ENCODE peak calls at places on chromosome 19, in five cellular contexts. Y is mammary epithelial cell, B is thoracic aorta, L is tibial nerve, D is GM06990. A is an unnamed sample.
A peak's percentile ranks its signal among the peaks of the same experiment; 100 is the strongest.

GRCh38 chr19:4444765-4445741 is 12.5 kb downstream of the UBXN6 start:
- DNase-seq in L (no peak), B (no peak), Y (no peak), D (no peak), A (no peak)

GRCh38 chr19:13172335-13173128 is 22.3 kb downstream of the IER2 start:
- DNase-seq in Y (peak; percentile 72), B (peak; percentile 89), L (peak; percentile 74), D (peak; percentile 63), A (peak; percentile 90)

GRCh38 chr19:7905859-7906258 is 2.2 kb downstream of the MAP2K7 start:
- DNase-seq in B (no peak), D (no peak), Y (no peak), L (no peak), A (no peak)

GRCh38 chr19:2199215-2199614 is 35.5 kb downstream of the DOT1L start:
- DNase-seq in L (no peak), D (no peak), Y (no peak), B (no peak), A (no peak)

GRCh38 chr19:41548954-41549688 is 26.8 kb upstream of the CEACAM21 start:
- DNase-seq in L (no peak), D (no peak), B (no peak), Y (no peak), A (no peak)

GRCh38 chr19:46221981-46222610 is 7.4 kb upstream of the IGFL1 start:
- DNase-seq in Y (peak; percentile 90), B (peak; percentile 30), D (no peak), L (no peak), A (peak; percentile 35)

GRCh38 chr19:2064788-2065524 is 13.9 kb upstream of the MKNK2 start:
- DNase-seq in D (peak; percentile 24), Y (no peak), L (no peak), B (no peak), A (no peak)

GRCh38 chr19:1431759-1432506 is 6.3 kb upstream of the RPS15 start:
- DNase-seq in L (no peak), Y (no peak), B (no peak), D (no peak), A (no peak)

GRCh38 chr19:32702010-32702409 is 10.4 kb downstream of the NUDT19 start:
- DNase-seq in B (no peak), Y (no peak), L (no peak), D (no peak), A (no peak)

GRCh38 chr19:12783226-12783848 is 7.9 kb upstream of the JUNB start:
- DNase-seq in D (no peak), L (no peak), Y (no peak), B (no peak), A (no peak)

GRCh38 chr19:53865918-53866696 is 1.6 kb upstream of the MYADM start:
- DNase-seq in L (no peak), D (peak; percentile 80), B (no peak), Y (peak; percentile 38), A (no peak)

GRCh38 chr19:46384396-46384795 is 29.0 kb downstream of the CCDC8 start:
- DNase-seq in Y (no peak), D (no peak), B (no peak), L (no peak), A (no peak)

GRCh38 chr19:24033962-24034342 is 53.0 kb upstream of the ZNF254 start:
- DNase-seq in B (peak; percentile 16), L (peak; percentile 11), D (no peak), Y (peak; percentile 65), A (peak; percentile 43)

GRCh38 chr19:38270587-38271167 is 6.3 kb downstream of the SPINT2 start:
- DNase-seq in D (no peak), Y (no peak), L (no peak), B (no peak), A (no peak)

GRCh38 chr19:32599736-32600157 is 18.8 kb downstream of the PDCD5 start:
- DNase-seq in Y (peak; percentile 23), D (no peak), B (no peak), L (no peak), A (no peak)

GRCh38 chr19:38003427-38004099 is 96.6 kb downstream of the SIPA1L3 start:
- DNase-seq in Y (peak; percentile 87), D (peak; percentile 72), L (peak; percentile 46), B (peak; percentile 28), A (no peak)

GRCh38 chr19:4197625-4198466 is 15.4 kb downstream of the ANKRD24 start:
- DNase-seq in L (no peak), Y (peak; percentile 19), B (no peak), D (no peak), A (no peak)

GRCh38 chr19:50486823-50487515 is 10.3 kb upstream of the GARIN5A start:
- DNase-seq in D (no peak), B (no peak), L (no peak), Y (no peak), A (no peak)

GRCh38 chr19:6568816-6569215 is 22.1 kb downstream of the CD70 start:
- DNase-seq in B (no peak), L (no peak), Y (no peak), D (no peak), A (no peak)

GRCh38 chr19:48752511-48753365 is at the start of gene FUT1:
- DNase-seq in D (peak; percentile 35), Y (peak; percentile 97), B (no peak), L (no peak), A (no peak)
- TF ChIP-seq CTCF in D (no peak), Y (no peak), B (no peak), L (no peak), A (no peak)

GRCh38 chr19:34556500-34556899 is 74.9 kb downstream of the WTIP start:
- DNase-seq in B (no peak), D (no peak), Y (peak; percentile 14), L (peak; percentile 12), A (no peak)

GRCh38 chr19:34560229-34560628 is 78.7 kb downstream of the WTIP start:
- DNase-seq in D (no peak), B (no peak), L (no peak), Y (no peak), A (no peak)

GRCh38 chr19:34549833-34550232 is 68.3 kb downstream of the WTIP start:
- DNase-seq in D (no peak), Y (no peak), B (no peak), L (no peak), A (no peak)

GRCh38 chr19:34559045-34559444 is 77.5 kb downstream of the WTIP start:
- DNase-seq in L (no peak), Y (no peak), D (no peak), B (no peak), A (no peak)

DNA sequence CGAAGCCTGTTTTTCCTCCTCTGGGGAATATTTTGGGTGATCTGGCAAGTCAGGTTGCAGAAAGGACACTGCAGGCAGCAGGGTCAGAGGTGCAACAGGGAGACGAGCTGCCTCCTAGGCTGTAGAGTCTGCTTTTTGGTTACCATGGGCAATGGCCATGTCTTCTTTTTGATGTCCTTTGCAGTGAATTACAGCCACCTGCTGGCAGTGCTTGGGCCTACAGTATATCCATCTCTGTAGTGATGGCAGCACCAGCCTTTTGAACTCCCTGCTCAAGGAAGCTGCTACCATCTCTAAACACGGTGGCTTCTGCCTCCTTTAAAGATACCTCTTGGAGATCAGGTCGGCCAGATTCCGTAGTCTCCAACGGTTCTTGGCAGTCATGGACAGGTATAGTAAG is 73.9 kb downstream of the WTIP start:
- DNase-seq in Y (peak; percentile 9), L (no peak), B (no peak), D (no peak), A (no peak)
- TF ChIP-seq CTCF in Y (peak; percentile 48), L (no peak), B (no peak), D (peak; percentile 43), A (no peak)

GRCh38 chr19:16380943-16381755 is 56.5 kb downstream of the KLF2 start:
- DNase-seq in Y (no peak), L (no peak), D (no peak), B (no peak), A (no peak)
- TF ChIP-seq CTCF in Y (no peak), L (no peak), D (no peak), B (no peak), A (no peak)

GRCh38 chr19:44807652-44808462 is 1.0 kb upstream of the BCAM start:
- DNase-seq in L (peak; percentile 27), B (no peak), D (no peak), Y (peak; percentile 45), A (no peak)
- TF ChIP-seq CTCF in L (peak; percentile 36), B (peak; percentile 20), D (peak; percentile 47), Y (peak; percentile 35), A (no peak)

GRCh38 chr19:55857974-55858373 is 21.6 kb downstream of the NLRP4 start:
- DNase-seq in L (no peak), D (no peak), Y (no peak), B (no peak), A (no peak)
- TF ChIP-seq CTCF in L (no peak), D (no peak), Y (no peak), B (no peak), A (no peak)

GRCh38 chr19:18793144-18794028 is 2.3 kb upstream of the COMP start:
- DNase-seq in B (no peak), L (no peak), Y (no peak), D (no peak), A (no peak)
- TF ChIP-seq CTCF in B (no peak), L (no peak), Y (no peak), D (no peak), A (no peak)

GRCh38 chr19:36142046-36142445 is 2.2 kb downstream of the CAPNS1 start:
- DNase-seq in L (no peak), Y (no peak), D (no peak), B (no peak), A (no peak)
- TF ChIP-seq CTCF in L (no peak), Y (no peak), D (no peak), B (no peak), A (no peak)

A was measured in omental fat pad.